ENCODE peak calls at places on chromosomes 2 and 18, in seven cellular contexts. P, S, G, I, L, O and J are unnamed samples.

GRCh38 chr2:219451626-219452360 is 17.1 kb downstream of the SPEG start:
- DNase-seq in P (no peak), S (no peak), G (no peak), I (peak), L (no peak), O (no peak), J (no peak)

GRCh38 chr2:45874324-45874723 is 222.8 kb downstream of the PRKCE start:
- DNase-seq in P (no peak), S (no peak), G (no peak), I (peak), L (no peak), O (no peak), J (no peak)

GRCh38 chr18:6158958-6159357 is 255.8 kb downstream of the L3MBTL4 start:
- DNase-seq in P (no peak), S (no peak), G (no peak), I (no peak), L (no peak), O (no peak), J (no peak)

GRCh38 chr2:219025637-219026585 is 15.4 kb downstream of the CFAP65 start:
- DNase-seq in P (no peak), S (no peak), G (no peak), I (no peak), L (no peak), O (no peak), J (no peak)

GRCh38 chr2:96637385-96638143 is 548 bp downstream of the KANSL3 start:
- DNase-seq in P (peak), S (peak), G (peak), I (peak), L (peak), O (peak), J (peak)

GRCh38 chr2:120348134-120349103 is 2.5 kb downstream of the INHBB start:
- DNase-seq in P (no peak), S (no peak), G (no peak), I (no peak), L (no peak), O (no peak), J (no peak)

GRCh38 chr18:48409591-48410094 is 460 bp upstream of the ZBTB7C start:
- DNase-seq in P (peak), S (no peak), G (no peak), I (no peak), L (peak), O (no peak), J (no peak)

GRCh38 chr2:172922294-172922693 is 153.4 kb upstream of the MAP3K20 start:
- DNase-seq in P (no peak), S (no peak), G (no peak), I (no peak), L (no peak), O (no peak), J (no peak)

GRCh38 chr2:216548901-216549321 is 50.3 kb downstream of the RPL37A start:
- DNase-seq in P (no peak), S (no peak), G (no peak), I (no peak), L (no peak), O (no peak), J (no peak)

GRCh38 chr18:62505669-62506494 is 16.9 kb upstream of the ZCCHC2 start:
- DNase-seq in P (no peak), S (no peak), G (no peak), I (no peak), L (no peak), O (no peak), J (no peak)

GRCh38 chr18:75429975-75430374 is 2.5 kb upstream of the SMIM21 start:
- DNase-seq in P (no peak), S (no peak), G (no peak), I (no peak), L (no peak), O (no peak), J (no peak)

GRCh38 chr18:77000527-77000926 is 132.1 kb downstream of the MBP start:
- DNase-seq in P (peak), S (no peak), G (no peak), I (no peak), L (peak), O (peak), J (peak)

GRCh38 chr2:26727641-26728561 is 35.4 kb downstream of the KCNK3 start:
- DNase-seq in P (no peak), S (no peak), G (no peak), I (no peak), L (peak), O (peak), J (no peak)

GRCh38 chr2:31151501-31151900 is 13.3 kb upstream of the GALNT14 start:
- DNase-seq in P (peak), S (no peak), G (no peak), I (no peak), L (peak), O (no peak), J (no peak)

GRCh38 chr2:10235909-10236550 is 66.7 kb upstream of the HPCAL1 start:
- DNase-seq in P (no peak), S (no peak), G (no peak), I (no peak), L (no peak), O (no peak), J (no peak)

GRCh38 chr2:44572196-44572900 is 210.6 kb downstream of the CAMKMT start:
- DNase-seq in P (no peak), S (no peak), G (no peak), I (no peak), L (no peak), O (no peak), J (no peak)

GRCh38 chr2:188189356-188189755 is 102.3 kb upstream of the GULP1 start:
- DNase-seq in P (no peak), S (no peak), G (no peak), I (no peak), L (no peak), O (no peak), J (no peak)

GRCh38 chr2:41928593-41928992 is 119.2 kb upstream of the PKDCC start:
- DNase-seq in P (no peak), S (peak), G (peak), I (no peak), L (no peak), O (no peak), J (no peak)

GRCh38 chr18:13612111-13612997 is 114.0 kb downstream of the FAM210A start:
- DNase-seq in P (no peak), S (no peak), G (no peak), I (peak), L (no peak), O (peak), J (peak)

GRCh38 chr2:238240761-238241711 is 1.2 kb upstream of the HES6 start:
- DNase-seq in P (peak), S (peak), G (no peak), I (no peak), L (peak), O (no peak), J (peak)